ENCODE peak calls at places on chromosomes 5 and 9, in eight cellular contexts. One of them, this sample, is unnamed.

GRCh38 chr5:31459594-31459993 is 72.3 kb downstream of the DROSHA start:
- DNase-seq in colonic mucosa: no peak
- DNase-seq in heart left ventricle: no peak
- DNase-seq in iPS-NIHi11: no peak
- DNase-seq in activated CD4-positive, alpha-beta T cell treated with anti-CD3 and anti-CD28 coated beads, Interleukin-2, amount 50 U/mL, for 48 hours: no peak
- DNase-seq in kidney tubule cell: no peak
- DNase-seq in GM13976: no peak
- DNase-seq in T1000: no peak
- DNase-seq in this sample: no peak

GRCh38 chr9:74556685-74557084 is 59.5 kb downstream of the RORB start:
- DNase-seq in heart left ventricle: no peak
- DNase-seq in GM13976: peak
- DNase-seq in T1000: no peak
- DNase-seq in colonic mucosa: no peak
- DNase-seq in kidney tubule cell: no peak
- DNase-seq in iPS-NIHi11: no peak
- DNase-seq in activated CD4-positive, alpha-beta T cell treated with anti-CD3 and anti-CD28 coated beads, Interleukin-2, amount 50 U/mL, for 48 hours: no peak
- DNase-seq in this sample: no peak

GRCh38 chr5:92909545-92909962 is 671.5 kb downstream of the NR2F1-AS1 start:
- DNase-seq in iPS-NIHi11: peak
- DNase-seq in GM13976: no peak
- DNase-seq in kidney tubule cell: peak
- DNase-seq in colonic mucosa: no peak
- DNase-seq in T1000: no peak
- DNase-seq in heart left ventricle: no peak
- DNase-seq in activated CD4-positive, alpha-beta T cell treated with anti-CD3 and anti-CD28 coated beads, Interleukin-2, amount 50 U/mL, for 48 hours: no peak
- DNase-seq in this sample: no peak

GRCh38 chr5:79020861-79021561 is 35.9 kb upstream of the ARSB start:
- DNase-seq in colonic mucosa: peak
- DNase-seq in GM13976: peak
- DNase-seq in iPS-NIHi11: peak
- DNase-seq in heart left ventricle: peak
- DNase-seq in kidney tubule cell: peak
- DNase-seq in activated CD4-positive, alpha-beta T cell treated with anti-CD3 and anti-CD28 coated beads, Interleukin-2, amount 50 U/mL, for 48 hours: peak
- DNase-seq in T1000: no peak
- DNase-seq in this sample: peak

GRCh38 chr5:42950466-42951168 is 89.5 kb downstream of the ANXA2R start:
- DNase-seq in heart left ventricle: peak
- DNase-seq in colonic mucosa: peak
- DNase-seq in iPS-NIHi11: peak
- DNase-seq in GM13976: peak
- DNase-seq in kidney tubule cell: peak
- DNase-seq in activated CD4-positive, alpha-beta T cell treated with anti-CD3 and anti-CD28 coated beads, Interleukin-2, amount 50 U/mL, for 48 hours: peak
- DNase-seq in T1000: peak
- DNase-seq in this sample: peak

GRCh38 chr5:100904259-100904822 is 1.3 kb upstream of the ST8SIA4 start:
- DNase-seq in heart left ventricle: peak
- DNase-seq in kidney tubule cell: peak
- DNase-seq in iPS-NIHi11: no peak
- DNase-seq in T1000: no peak
- DNase-seq in activated CD4-positive, alpha-beta T cell treated with anti-CD3 and anti-CD28 coated beads, Interleukin-2, amount 50 U/mL, for 48 hours: peak
- DNase-seq in GM13976: no peak
- DNase-seq in colonic mucosa: peak
- DNase-seq in this sample: peak

GRCh38 chr5:150298701-150299451 is 3.8 kb downstream of the ARSI start:
- DNase-seq in kidney tubule cell: peak
- DNase-seq in T1000: peak
- DNase-seq in activated CD4-positive, alpha-beta T cell treated with anti-CD3 and anti-CD28 coated beads, Interleukin-2, amount 50 U/mL, for 48 hours: no peak
- DNase-seq in colonic mucosa: no peak
- DNase-seq in heart left ventricle: no peak
- DNase-seq in GM13976: no peak
- DNase-seq in iPS-NIHi11: no peak
- DNase-seq in this sample: no peak

GRCh38 chr9:98075332-98075805 is 18.8 kb downstream of the NANS start:
- DNase-seq in kidney tubule cell: peak
- DNase-seq in activated CD4-positive, alpha-beta T cell treated with anti-CD3 and anti-CD28 coated beads, Interleukin-2, amount 50 U/mL, for 48 hours: no peak
- DNase-seq in GM13976: no peak
- DNase-seq in heart left ventricle: no peak
- DNase-seq in T1000: peak
- DNase-seq in iPS-NIHi11: no peak
- DNase-seq in colonic mucosa: peak
- DNase-seq in this sample: no peak

GRCh38 chr9:83570359-83570758 is 32.2 kb upstream of the FRMD3 start:
- DNase-seq in GM13976: no peak
- DNase-seq in colonic mucosa: no peak
- DNase-seq in T1000: no peak
- DNase-seq in iPS-NIHi11: no peak
- DNase-seq in heart left ventricle: no peak
- DNase-seq in activated CD4-positive, alpha-beta T cell treated with anti-CD3 and anti-CD28 coated beads, Interleukin-2, amount 50 U/mL, for 48 hours: no peak
- DNase-seq in kidney tubule cell: peak
- DNase-seq in this sample: no peak

GRCh38 chr9:96618209-96619108 is 1.2 kb downstream of the CDC14B start:
- DNase-seq in activated CD4-positive, alpha-beta T cell treated with anti-CD3 and anti-CD28 coated beads, Interleukin-2, amount 50 U/mL, for 48 hours: peak
- DNase-seq in T1000: peak
- DNase-seq in heart left ventricle: peak
- DNase-seq in iPS-NIHi11: peak
- DNase-seq in GM13976: peak
- DNase-seq in kidney tubule cell: peak
- DNase-seq in colonic mucosa: peak
- DNase-seq in this sample: peak

GRCh38 chr9:128493424-128493823 is 11.1 kb upstream of the GLE1 start:
- DNase-seq in iPS-NIHi11: no peak
- DNase-seq in kidney tubule cell: no peak
- DNase-seq in T1000: no peak
- DNase-seq in activated CD4-positive, alpha-beta T cell treated with anti-CD3 and anti-CD28 coated beads, Interleukin-2, amount 50 U/mL, for 48 hours: no peak
- DNase-seq in GM13976: no peak
- DNase-seq in colonic mucosa: no peak
- DNase-seq in heart left ventricle: no peak
- DNase-seq in this sample: no peak

GRCh38 chr5:129973716-129974426 is 69.6 kb downstream of the CHSY3 start:
- DNase-seq in activated CD4-positive, alpha-beta T cell treated with anti-CD3 and anti-CD28 coated beads, Interleukin-2, amount 50 U/mL, for 48 hours: no peak
- DNase-seq in kidney tubule cell: peak
- DNase-seq in GM13976: no peak
- DNase-seq in heart left ventricle: no peak
- DNase-seq in T1000: no peak
- DNase-seq in colonic mucosa: no peak
- DNase-seq in iPS-NIHi11: no peak
- DNase-seq in this sample: no peak

GRCh38 chr9:113222482-113222841 is 1.1 kb downstream of the SLC31A1 start:
- DNase-seq in GM13976: no peak
- DNase-seq in activated CD4-positive, alpha-beta T cell treated with anti-CD3 and anti-CD28 coated beads, Interleukin-2, amount 50 U/mL, for 48 hours: no peak
- DNase-seq in iPS-NIHi11: no peak
- DNase-seq in T1000: no peak
- DNase-seq in colonic mucosa: peak
- DNase-seq in kidney tubule cell: peak
- DNase-seq in heart left ventricle: no peak
- DNase-seq in this sample: no peak

GRCh38 chr5:116032094-116032517 is at the start of gene ARL14EPL:
- DNase-seq in activated CD4-positive, alpha-beta T cell treated with anti-CD3 and anti-CD28 coated beads, Interleukin-2, amount 50 U/mL, for 48 hours: no peak
- DNase-seq in GM13976: peak
- DNase-seq in colonic mucosa: no peak
- DNase-seq in kidney tubule cell: peak
- DNase-seq in iPS-NIHi11: peak
- DNase-seq in heart left ventricle: no peak
- DNase-seq in T1000: peak
- DNase-seq in this sample: no peak

GRCh38 chr5:3377176-3377575 is 218.5 kb upstream of the IRX1 start:
- DNase-seq in GM13976: no peak
- DNase-seq in activated CD4-positive, alpha-beta T cell treated with anti-CD3 and anti-CD28 coated beads, Interleukin-2, amount 50 U/mL, for 48 hours: no peak
- DNase-seq in iPS-NIHi11: no peak
- DNase-seq in T1000: no peak
- DNase-seq in kidney tubule cell: no peak
- DNase-seq in colonic mucosa: no peak
- DNase-seq in heart left ventricle: no peak
- DNase-seq in this sample: no peak

GRCh38 chr9:121637441-121638222 is 13.8 kb upstream of the DAB2IP start:
- DNase-seq in activated CD4-positive, alpha-beta T cell treated with anti-CD3 and anti-CD28 coated beads, Interleukin-2, amount 50 U/mL, for 48 hours: no peak
- DNase-seq in T1000: no peak
- DNase-seq in heart left ventricle: no peak
- DNase-seq in GM13976: no peak
- DNase-seq in iPS-NIHi11: no peak
- DNase-seq in kidney tubule cell: peak
- DNase-seq in colonic mucosa: no peak
- DNase-seq in this sample: no peak

GRCh38 chr5:170467000-170467707 is 36.7 kb upstream of the KCNIP1 start:
- DNase-seq in GM13976: no peak
- DNase-seq in heart left ventricle: no peak
- DNase-seq in T1000: no peak
- DNase-seq in iPS-NIHi11: no peak
- DNase-seq in activated CD4-positive, alpha-beta T cell treated with anti-CD3 and anti-CD28 coated beads, Interleukin-2, amount 50 U/mL, for 48 hours: peak
- DNase-seq in colonic mucosa: no peak
- DNase-seq in kidney tubule cell: peak
- DNase-seq in this sample: no peak

GRCh38 chr9:98104445-98104881 is 14.6 kb downstream of the TRIM14 start:
- DNase-seq in activated CD4-positive, alpha-beta T cell treated with anti-CD3 and anti-CD28 coated beads, Interleukin-2, amount 50 U/mL, for 48 hours: no peak
- DNase-seq in iPS-NIHi11: no peak
- DNase-seq in heart left ventricle: no peak
- DNase-seq in GM13976: peak
- DNase-seq in T1000: no peak
- DNase-seq in kidney tubule cell: no peak
- DNase-seq in colonic mucosa: no peak
- DNase-seq in this sample: no peak

GRCh38 chr5:72920690-72921089 is 35.2 kb upstream of the FCHO2 start:
- DNase-seq in iPS-NIHi11: peak
- DNase-seq in GM13976: no peak
- DNase-seq in heart left ventricle: no peak
- DNase-seq in colonic mucosa: no peak
- DNase-seq in T1000: no peak
- DNase-seq in activated CD4-positive, alpha-beta T cell treated with anti-CD3 and anti-CD28 coated beads, Interleukin-2, amount 50 U/mL, for 48 hours: no peak
- DNase-seq in kidney tubule cell: peak
- DNase-seq in this sample: no peak

GRCh38 chr5:79791843-79792242 is 102.2 kb downstream of the CMYA5 start:
- DNase-seq in T1000: no peak
- DNase-seq in GM13976: no peak
- DNase-seq in heart left ventricle: no peak
- DNase-seq in kidney tubule cell: no peak
- DNase-seq in activated CD4-positive, alpha-beta T cell treated with anti-CD3 and anti-CD28 coated beads, Interleukin-2, amount 50 U/mL, for 48 hours: no peak
- DNase-seq in iPS-NIHi11: no peak
- DNase-seq in colonic mucosa: no peak
- DNase-seq in this sample: no peak

GRCh38 chr5:155049569-155050383 is 36.2 kb downstream of the KIF4B start:
- DNase-seq in iPS-NIHi11: peak
- DNase-seq in colonic mucosa: no peak
- DNase-seq in activated CD4-positive, alpha-beta T cell treated with anti-CD3 and anti-CD28 coated beads, Interleukin-2, amount 50 U/mL, for 48 hours: no peak
- DNase-seq in GM13976: no peak
- DNase-seq in heart left ventricle: no peak
- DNase-seq in kidney tubule cell: peak
- DNase-seq in T1000: no peak
- DNase-seq in this sample: no peak

GRCh38 chr5:97043511-97043910 is 98.9 kb downstream of the LIX1 start:
- DNase-seq in T1000: no peak
- DNase-seq in iPS-NIHi11: no peak
- DNase-seq in kidney tubule cell: no peak
- DNase-seq in colonic mucosa: no peak
- DNase-seq in heart left ventricle: no peak
- DNase-seq in GM13976: no peak
- DNase-seq in activated CD4-positive, alpha-beta T cell treated with anti-CD3 and anti-CD28 coated beads, Interleukin-2, amount 50 U/mL, for 48 hours: no peak
- DNase-seq in this sample: no peak

GRCh38 chr5:8520922-8521321 is 652.0 kb downstream of the MTRR start:
- DNase-seq in heart left ventricle: no peak
- DNase-seq in kidney tubule cell: no peak
- DNase-seq in T1000: no peak
- DNase-seq in colonic mucosa: no peak
- DNase-seq in GM13976: no peak
- DNase-seq in activated CD4-positive, alpha-beta T cell treated with anti-CD3 and anti-CD28 coated beads, Interleukin-2, amount 50 U/mL, for 48 hours: no peak
- DNase-seq in iPS-NIHi11: no peak
- DNase-seq in this sample: no peak

GRCh38 chr9:136537896-136538598 is 7.8 kb downstream of the NOTCH1 start:
- DNase-seq in heart left ventricle: no peak
- DNase-seq in kidney tubule cell: no peak
- DNase-seq in activated CD4-positive, alpha-beta T cell treated with anti-CD3 and anti-CD28 coated beads, Interleukin-2, amount 50 U/mL, for 48 hours: no peak
- DNase-seq in iPS-NIHi11: no peak
- DNase-seq in colonic mucosa: no peak
- DNase-seq in T1000: no peak
- DNase-seq in GM13976: no peak
- DNase-seq in this sample: no peak

GRCh38 chr5:180642181-180643140 is 6.9 kb downstream of the FLT4 start:
- DNase-seq in activated CD4-positive, alpha-beta T cell treated with anti-CD3 and anti-CD28 coated beads, Interleukin-2, amount 50 U/mL, for 48 hours: no peak
- DNase-seq in colonic mucosa: no peak
- DNase-seq in T1000: no peak
- DNase-seq in GM13976: no peak
- DNase-seq in iPS-NIHi11: peak
- DNase-seq in kidney tubule cell: no peak
- DNase-seq in heart left ventricle: no peak
- DNase-seq in this sample: no peak

GRCh38 chr9:127216888-127217217 is 47.7 kb upstream of the GARNL3 start:
- DNase-seq in activated CD4-positive, alpha-beta T cell treated with anti-CD3 and anti-CD28 coated beads, Interleukin-2, amount 50 U/mL, for 48 hours: no peak
- DNase-seq in colonic mucosa: no peak
- DNase-seq in GM13976: no peak
- DNase-seq in heart left ventricle: no peak
- DNase-seq in kidney tubule cell: no peak
- DNase-seq in T1000: no peak
- DNase-seq in iPS-NIHi11: no peak
- DNase-seq in this sample: no peak

GRCh38 chr9:35237303-35237702 is 75.5 kb downstream of the UNC13B start:
- DNase-seq in GM13976: no peak
- DNase-seq in activated CD4-positive, alpha-beta T cell treated with anti-CD3 and anti-CD28 coated beads, Interleukin-2, amount 50 U/mL, for 48 hours: no peak
- DNase-seq in kidney tubule cell: peak
- DNase-seq in T1000: no peak
- DNase-seq in iPS-NIHi11: no peak
- DNase-seq in colonic mucosa: peak
- DNase-seq in heart left ventricle: no peak
- DNase-seq in this sample: no peak

GRCh38 chr9:113817171-113817570 is 58.9 kb upstream of the ZNF618 start:
- DNase-seq in kidney tubule cell: peak
- DNase-seq in iPS-NIHi11: no peak
- DNase-seq in T1000: no peak
- DNase-seq in activated CD4-positive, alpha-beta T cell treated with anti-CD3 and anti-CD28 coated beads, Interleukin-2, amount 50 U/mL, for 48 hours: no peak
- DNase-seq in heart left ventricle: no peak
- DNase-seq in GM13976: no peak
- DNase-seq in colonic mucosa: no peak
- DNase-seq in this sample: no peak

GRCh38 chr5:1724822-1725602 is 74.6 kb downstream of the MRPL36 start:
- DNase-seq in colonic mucosa: peak
- DNase-seq in iPS-NIHi11: peak
- DNase-seq in kidney tubule cell: no peak
- DNase-seq in heart left ventricle: no peak
- DNase-seq in T1000: no peak
- DNase-seq in GM13976: no peak
- DNase-seq in activated CD4-positive, alpha-beta T cell treated with anti-CD3 and anti-CD28 coated beads, Interleukin-2, amount 50 U/mL, for 48 hours: peak
- DNase-seq in this sample: no peak

GRCh38 chr5:82922086-82922734 is 155.0 kb downstream of the TMEM167A start:
- DNase-seq in T1000: no peak
- DNase-seq in activated CD4-positive, alpha-beta T cell treated with anti-CD3 and anti-CD28 coated beads, Interleukin-2, amount 50 U/mL, for 48 hours: no peak
- DNase-seq in iPS-NIHi11: peak
- DNase-seq in colonic mucosa: no peak
- DNase-seq in heart left ventricle: no peak
- DNase-seq in GM13976: no peak
- DNase-seq in kidney tubule cell: no peak
- DNase-seq in this sample: no peak

GRCh38 chr9:76773051-76773450 is 8.8 kb downstream of the PCA3 start:
- DNase-seq in T1000: no peak
- DNase-seq in iPS-NIHi11: no peak
- DNase-seq in GM13976: no peak
- DNase-seq in kidney tubule cell: peak
- DNase-seq in heart left ventricle: no peak
- DNase-seq in activated CD4-positive, alpha-beta T cell treated with anti-CD3 and anti-CD28 coated beads, Interleukin-2, amount 50 U/mL, for 48 hours: no peak
- DNase-seq in colonic mucosa: no peak
- DNase-seq in this sample: no peak

GRCh38 chr5:37494756-37495155 is 115.6 kb downstream of the WDR70 start:
- DNase-seq in kidney tubule cell: no peak
- DNase-seq in heart left ventricle: no peak
- DNase-seq in iPS-NIHi11: no peak
- DNase-seq in activated CD4-positive, alpha-beta T cell treated with anti-CD3 and anti-CD28 coated beads, Interleukin-2, amount 50 U/mL, for 48 hours: no peak
- DNase-seq in T1000: peak
- DNase-seq in GM13976: no peak
- DNase-seq in colonic mucosa: no peak
- DNase-seq in this sample: no peak

GRCh38 chr5:104635216-104635615 is 1072.6 kb upstream of the NUDT12 start:
- DNase-seq in heart left ventricle: no peak
- DNase-seq in T1000: no peak
- DNase-seq in activated CD4-positive, alpha-beta T cell treated with anti-CD3 and anti-CD28 coated beads, Interleukin-2, amount 50 U/mL, for 48 hours: no peak
- DNase-seq in colonic mucosa: no peak
- DNase-seq in kidney tubule cell: peak
- DNase-seq in iPS-NIHi11: no peak
- DNase-seq in GM13976: no peak
- DNase-seq in this sample: no peak

GRCh38 chr9:38142201-38142600 is 73.2 kb upstream of the SHB start:
- DNase-seq in colonic mucosa: no peak
- DNase-seq in kidney tubule cell: peak
- DNase-seq in GM13976: no peak
- DNase-seq in T1000: no peak
- DNase-seq in iPS-NIHi11: no peak
- DNase-seq in heart left ventricle: no peak
- DNase-seq in activated CD4-positive, alpha-beta T cell treated with anti-CD3 and anti-CD28 coated beads, Interleukin-2, amount 50 U/mL, for 48 hours: no peak
- DNase-seq in this sample: no peak